ENCODE peak calls at places on chromosome 19, in five cellular contexts. H is effector memory CD4-positive, alpha-beta T cell; V is HCT116; N is CD8-positive, alpha-beta T cell; A is GM12878. F is an unnamed sample.

GRCh38 chr19:41376241-41376997 is at the start of gene TMEM91:
- DNase-seq in V (no peak), H (no peak), N (no peak), A (no peak), F (no peak)

GRCh38 chr19:42175952-42176648 is 41.4 kb downstream of the DEDD2 start:
- DNase-seq in H (no peak), N (peak; percentile 25), V (no peak), A (no peak), F (no peak)

GRCh38 chr19:43489310-43489709 is 15.2 kb downstream of the PHLDB3 start:
- DNase-seq in V (no peak), H (no peak), N (no peak), A (peak; percentile 44), F (no peak)

GRCh38 chr19:33673996-33674395 is 52.2 kb downstream of the CHST8 start:
- DNase-seq in V (no peak), A (no peak), N (no peak), H (no peak), F (no peak)

GRCh38 chr19:46428278-46429141 is at the start of gene PNMA8C:
- DNase-seq in H (no peak), V (no peak), N (peak; percentile 56), A (no peak), F (peak; percentile 66)

GRCh38 chr19:14632286-14632685 is 42.4 kb downstream of the ADGRE3 start:
- DNase-seq in H (no peak), V (peak; percentile 75), A (peak; percentile 40), N (no peak), F (no peak)

GRCh38 chr19:41206926-41207750 is 11.9 kb upstream of the AXL start:
- DNase-seq in H (no peak), V (no peak), A (no peak), N (no peak), F (peak; percentile 62)

GRCh38 chr19:42067315-42067888 is 2.6 kb downstream of the GRIK5 start:
- DNase-seq in V (no peak), H (no peak), N (no peak), A (no peak), F (no peak)

GRCh38 chr19:17337675-17338439 is 504 bp downstream of the GTPBP3 start:
- DNase-seq in V (no peak), N (no peak), H (no peak), A (no peak), F (no peak)

GRCh38 chr19:4380254-4380727 is 20.1 kb downstream of the SH3GL1 start:
- DNase-seq in V (no peak), A (no peak), N (peak; percentile 68), H (peak; percentile 45), F (no peak)

GRCh38 chr19:46426506-46427162 is 2.1 kb downstream of the PNMA8C start:
- DNase-seq in V (no peak), N (peak; percentile 41), A (no peak), H (no peak), F (no peak)

GRCh38 chr19:38769635-38770211 is 3.6 kb downstream of the LGALS7 start:
- DNase-seq in H (peak; percentile 74), V (peak; percentile 19), A (no peak), N (peak; percentile 96), F (peak; percentile 65)

GRCh38 chr19:37309834-37310575 is 60.9 kb upstream of the ZNF527 start:
- DNase-seq in H (no peak), V (no peak), A (no peak), N (no peak), F (no peak)

GRCh38 chr19:5307655-5308054 is 33.0 kb downstream of the PTPRS start:
- DNase-seq in V (no peak), N (no peak), H (no peak), A (no peak), F (no peak)

GRCh38 chr19:55585658-55586339 is 5.2 kb upstream of the ZNF579 start:
- DNase-seq in N (peak; percentile 50), H (peak; percentile 25), V (no peak), A (no peak), F (no peak)

GRCh38 chr19:8811315-8812172 is 20.6 kb downstream of the ZNF558 start:
- DNase-seq in A (no peak), N (no peak), H (no peak), V (no peak), F (no peak)

GRCh38 chr19:16649734-16650133 is 10.2 kb downstream of the SMIM7 start:
- DNase-seq in A (no peak), N (no peak), H (no peak), V (no peak), F (no peak)

GRCh38 chr19:21147540-21147939 is 5.7 kb downstream of the ZNF431 start:
- DNase-seq in A (no peak), V (no peak), H (no peak), N (no peak), F (no peak)
- H3K4me3 ChIP-seq in A (no peak overlapping the region), V (no peak overlapping the region), H (no peak overlapping the region), N (no peak overlapping the region), F (no peak overlapping the region)

DNA sequence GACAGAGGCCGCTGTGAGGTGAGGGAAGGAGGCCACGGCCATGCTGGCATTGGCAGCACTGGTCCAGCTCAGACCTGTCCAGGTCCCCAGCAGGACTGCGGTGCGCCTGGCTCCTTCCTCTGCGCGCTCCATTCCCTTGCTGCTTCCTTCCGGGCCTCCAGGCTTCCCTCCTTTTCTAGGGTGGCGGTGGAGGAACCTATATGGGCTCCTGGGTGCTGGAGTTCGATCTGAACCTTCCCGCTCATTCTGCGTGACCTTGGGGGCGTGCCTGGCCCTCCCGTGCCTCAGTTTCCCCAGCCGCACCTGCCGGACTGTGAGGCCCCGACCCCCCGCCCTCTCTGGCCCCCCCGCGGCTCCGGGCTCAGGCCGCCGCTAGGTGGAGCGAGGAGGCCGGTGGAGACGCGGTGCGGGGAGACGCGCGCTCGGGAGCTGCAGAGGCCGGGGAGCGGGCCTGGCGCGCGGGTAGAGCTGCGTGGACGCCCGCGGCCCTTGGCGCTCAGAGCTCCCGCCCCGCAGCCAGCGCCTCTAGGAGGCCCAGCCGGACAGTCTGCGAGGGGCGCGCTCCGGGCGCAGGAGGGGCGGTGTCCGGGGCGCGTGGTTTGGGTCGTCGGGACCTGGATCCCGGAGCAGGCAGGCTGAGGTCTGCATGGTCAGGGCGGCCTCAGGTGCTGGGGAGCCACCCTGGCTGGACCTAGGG is 29.9 kb downstream of the EFNA2 start:
- DNase-seq in H (no peak), N (peak; percentile 31), A (no peak), V (peak; percentile 18), F (no peak)
- H3K4me3 ChIP-seq in H (no peak overlapping the region), N (no peak overlapping the region), A (no peak overlapping the region), V (no peak overlapping the region), F (peak overlapping the region; percentile 35)

GRCh38 chr19:19539738-19540703 is 2.0 kb downstream of the CILP2 start:
- DNase-seq in H (peak; percentile 47), A (no peak), N (peak; percentile 74), V (peak; percentile 80), F (no peak)
- H3K4me3 ChIP-seq in H (peak overlapping the region; percentile 60), A (no peak overlapping the region), N (peak overlapping the region; percentile 58), V (peak overlapping the region; percentile 53), F (peak overlapping the region; percentile 43)

DNA sequence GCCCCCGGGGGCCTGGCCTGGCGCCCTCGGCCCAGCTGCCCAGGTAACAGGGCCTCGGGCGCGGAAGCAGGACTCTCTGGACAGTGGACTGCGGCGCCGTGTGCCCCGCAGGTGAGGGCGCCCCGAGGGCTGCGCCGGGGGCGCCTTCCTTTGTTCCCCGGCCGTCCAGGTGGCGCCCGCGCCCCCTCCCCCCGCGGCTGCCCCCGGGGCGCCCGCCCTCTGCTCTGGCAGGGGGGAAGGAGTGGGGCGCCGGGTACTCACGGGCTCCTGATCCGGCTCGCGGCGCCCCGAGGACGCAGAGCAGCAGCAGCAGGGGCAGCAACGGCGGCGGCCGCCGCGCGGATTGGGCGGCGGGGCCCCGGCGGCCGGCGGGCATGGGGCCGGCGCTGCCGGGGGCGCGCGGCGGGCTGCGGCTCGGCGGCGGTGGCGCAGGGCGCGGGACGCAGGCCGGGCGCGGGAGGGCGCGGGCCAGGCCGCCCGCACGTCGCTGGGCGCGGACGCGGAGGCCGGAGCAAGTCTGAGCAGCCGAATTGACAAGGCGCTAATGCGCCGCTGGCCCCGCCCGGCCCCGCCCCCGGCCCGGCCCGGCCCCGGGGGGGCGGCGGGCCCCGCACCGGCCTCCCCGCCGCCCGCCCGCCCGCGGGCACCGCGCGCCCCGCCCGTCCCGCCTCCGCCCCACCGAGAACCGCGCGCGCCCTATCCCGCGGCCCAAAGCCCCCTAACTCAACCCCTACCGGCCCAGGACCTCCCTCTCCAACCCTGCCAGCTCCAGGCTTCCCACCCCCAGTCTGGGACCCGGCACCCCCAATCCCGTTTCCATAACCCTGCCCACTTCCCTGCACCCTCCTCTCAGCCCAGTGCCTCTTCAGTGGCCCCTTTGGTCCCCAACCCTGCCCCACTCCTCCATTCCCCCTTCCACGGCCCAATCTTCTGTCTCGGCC is at the start of gene CRLF1:
- DNase-seq in V (no peak), A (no peak), H (no peak), N (no peak), F (no peak)
- H3K4me3 ChIP-seq in V (peak within 1 kb of the TSS; percentile 53), A (no peak within 1 kb of the TSS), H (no peak within 1 kb of the TSS), N (no peak within 1 kb of the TSS), F (peak within 1 kb of the TSS; percentile 64)

DNA sequence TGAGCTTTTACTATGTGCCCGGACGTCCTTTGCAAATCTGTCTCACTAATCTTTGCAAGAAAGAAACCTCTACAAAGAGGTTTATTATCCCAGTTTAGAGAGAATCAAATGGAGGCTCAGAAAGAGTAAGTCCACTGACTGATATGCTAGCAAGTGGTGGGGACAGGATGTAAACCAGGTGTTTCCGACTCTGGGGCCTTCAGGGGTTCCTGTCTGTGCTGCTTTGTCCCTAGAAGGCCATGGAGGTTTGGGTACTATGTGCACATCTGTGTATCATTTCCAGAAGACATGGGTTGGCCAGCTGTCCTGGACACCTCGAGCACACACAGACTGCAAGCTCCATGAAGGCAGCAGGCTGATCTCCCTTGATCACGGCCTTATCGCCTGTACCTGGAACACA is 1.2 kb upstream of the KPTN start:
- DNase-seq in N (no peak), A (no peak), H (no peak), V (no peak), F (no peak)
- H3K4me3 ChIP-seq in N (peak overlapping the region; percentile 74), A (peak overlapping the region; percentile 96), H (peak overlapping the region; percentile 71), V (peak overlapping the region; percentile 92), F (peak overlapping the region; percentile 76)

GRCh38 chr19:3224346-3225325 is at the start of gene CELF5:
- DNase-seq in A (no peak), H (peak; percentile 34), N (peak; percentile 65), V (no peak), F (no peak)
- H3K4me3 ChIP-seq in A (no peak within 1 kb of the TSS), H (no peak within 1 kb of the TSS), N (no peak within 1 kb of the TSS), V (peak within 1 kb of the TSS; percentile 19), F (no peak within 1 kb of the TSS)

GRCh38 chr19:39969681-39970423 is 1.1 kb upstream of the PSMC4 start:
- DNase-seq in V (no peak), A (no peak), N (no peak), H (no peak), F (no peak)
- H3K4me3 ChIP-seq in V (peak overlapping the region; percentile 62), A (peak overlapping the region; percentile 78), N (peak overlapping the region; percentile 87), H (peak overlapping the region; percentile 80), F (peak overlapping the region; percentile 83)

GRCh38 chr19:6464070-6464873 is at the start of gene CRB3:
- DNase-seq in V (peak; percentile 80), H (peak; percentile 26), N (peak; percentile 68), A (no peak), F (no peak)
- H3K4me3 ChIP-seq in V (peak within 1 kb of the TSS; percentile 84), H (peak within 1 kb of the TSS; percentile 43), N (peak within 1 kb of the TSS; percentile 76), A (no peak within 1 kb of the TSS), F (no peak within 1 kb of the TSS)

GRCh38 chr19:44750713-44751112 is 2.2 kb downstream of the BCL3 start:
- DNase-seq in A (no peak), V (no peak), N (no peak), H (no peak), F (no peak)
- H3K4me3 ChIP-seq in A (peak overlapping the region; percentile 98), V (no peak overlapping the region), N (no peak overlapping the region), H (peak overlapping the region; percentile 21), F (peak overlapping the region; percentile 91)

GRCh38 chr19:11558881-11559828 is at the start of gene ELOF1:
- DNase-seq in V (peak; percentile 97), H (peak; percentile 92), N (peak; percentile 96), A (peak; percentile 96), F (peak; percentile 95)
- H3K4me3 ChIP-seq in V (peak within 1 kb of the TSS; percentile 85), H (peak within 1 kb of the TSS; percentile 79), N (peak within 1 kb of the TSS; percentile 87), A (peak within 1 kb of the TSS; percentile 94), F (peak within 1 kb of the TSS; percentile 79)